ENCODE peak calls at places on chromosomes 5 and 9, in four cellular contexts. G, D, N and T are unnamed samples.

GRCh38 chr9:134947265-134947955 is 29.7 kb upstream of the FCN1 start:
- DNase-seq in G (no peak), D (no peak), N (no peak), T (no peak)

GRCh38 chr5:31153523-31153922 is 40.0 kb upstream of the CDH6 start:
- DNase-seq in G (no peak), D (no peak), N (no peak), T (no peak)

GRCh38 chr5:64807505-64807904 is 38.8 kb downstream of the CWC27 start:
- DNase-seq in G (no peak), D (no peak), N (no peak), T (no peak)

GRCh38 chr9:95670122-95670521 is 153.4 kb upstream of the PTCH1 start:
- DNase-seq in G (no peak), D (peak), N (no peak), T (no peak)

GRCh38 chr9:86751207-86751606 is 196.1 kb downstream of the GAS1 start:
- DNase-seq in G (no peak), D (no peak), N (peak), T (no peak)

GRCh38 chr5:54902817-54903473 is 82.4 kb downstream of the ESM1 start:
- DNase-seq in G (no peak), D (no peak), N (no peak), T (no peak)

GRCh38 chr5:107705390-107706014 is 34.8 kb upstream of the EFNA5 start:
- DNase-seq in G (no peak), D (no peak), N (no peak), T (no peak)

GRCh38 chr9:4604678-4605095 is 57.4 kb upstream of the PLPP6 start:
- DNase-seq in G (peak), D (peak), N (no peak), T (peak)

GRCh38 chr9:36559036-36559695 is 13.5 kb upstream of the MELK start:
- DNase-seq in G (no peak), D (peak), N (no peak), T (no peak)

GRCh38 chr9:125843646-125844045 is 96.5 kb downstream of the PBX3 start:
- DNase-seq in G (no peak), D (peak), N (no peak), T (no peak)

GRCh38 chr5:81007637-81008027 is 47.5 kb downstream of the RASGRF2 start:
- DNase-seq in G (no peak), D (no peak), N (no peak), T (no peak)